ENCODE peak calls at places on chromosome 9, in seven cellular contexts. M is cardiac muscle cell; E is dorsolateral prefrontal cortex; S is CD8-positive, alpha-beta memory T cell; Y is AG04450; C is kidney; I is ascending aorta. L is an unnamed sample.

GRCh38 chr9:19087601-19088000 is 15.1 kb downstream of the HAUS6 start:
- DNase-seq in M (no peak), E (no peak), S (no peak), Y (peak), C (no peak), I (no peak), L (no peak)

GRCh38 chr9:36192196-36192595 is 1.5 kb downstream of the CLTA start:
- DNase-seq in M (peak), E (no peak), S (no peak), Y (no peak), C (no peak), I (no peak), L (no peak)

GRCh38 chr9:109320338-109320733 is 523 bp downstream of the EPB41L4B start:
- DNase-seq in M (peak), E (no peak), S (no peak), Y (no peak), C (no peak), I (no peak), L (no peak)

GRCh38 chr9:96751815-96752214 is 26.1 kb downstream of the ZNF510 start:
- DNase-seq in M (no peak), E (no peak), S (no peak), Y (no peak), C (no peak), I (no peak), L (no peak)

GRCh38 chr9:23081377-23081776 is 634.8 kb downstream of the DMRTA1 start:
- DNase-seq in M (no peak), E (no peak), S (no peak), Y (no peak), C (no peak), I (no peak), L (no peak)

GRCh38 chr9:109401169-109401989 is 80.5 kb upstream of the EPB41L4B start:
- DNase-seq in M (peak), E (no peak), S (no peak), Y (no peak), C (no peak), I (no peak), L (no peak)

GRCh38 chr9:117286245-117286644 is 128.6 kb downstream of the ASTN2 start:
- DNase-seq in M (no peak), E (no peak), S (no peak), Y (no peak), C (no peak), I (no peak), L (no peak)

GRCh38 chr9:109063765-109064164 is 50.5 kb upstream of the CTNNAL1 start:
- DNase-seq in M (peak), E (no peak), S (no peak), Y (no peak), C (no peak), I (no peak), L (no peak)

GRCh38 chr9:35406183-35406959 is 83.5 kb upstream of the RUSC2 start:
- DNase-seq in M (peak), E (no peak), S (peak), Y (no peak), C (no peak), I (no peak), L (no peak)

GRCh38 chr9:21931428-21931827 is 62.8 kb downstream of the CDKN2A start:
- DNase-seq in M (no peak), E (no peak), S (no peak), Y (no peak), C (no peak), I (no peak), L (no peak)

DNA sequence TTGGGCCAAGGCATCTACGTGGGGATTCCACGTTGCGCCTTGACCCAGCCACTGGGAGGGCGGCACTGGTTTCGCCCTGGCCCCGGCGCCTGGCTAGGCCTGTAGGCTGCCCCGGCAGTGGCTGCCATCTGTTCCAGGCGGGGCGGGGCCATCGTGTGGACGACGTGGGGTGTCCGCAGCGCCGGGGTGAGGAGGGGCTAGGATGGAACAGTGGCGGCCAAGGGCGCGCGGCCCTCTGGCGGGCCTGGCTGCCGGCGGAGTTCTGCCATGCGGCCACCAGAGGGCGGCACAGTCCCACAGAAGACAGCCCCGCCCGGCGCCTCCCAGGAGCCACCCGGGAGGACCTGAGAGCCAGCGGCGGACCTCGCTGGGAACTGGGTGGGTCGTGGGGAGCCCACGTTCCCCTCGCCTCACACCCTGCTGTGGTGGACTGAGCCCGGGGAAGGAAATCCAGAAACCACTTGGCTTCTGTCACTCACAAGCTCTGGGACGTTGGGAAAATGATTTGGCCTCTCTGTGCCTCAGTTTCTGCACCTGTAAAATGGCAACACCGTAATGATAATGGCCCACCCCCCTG is 22.6 kb upstream of the RAPGEF1 start:
- DNase-seq in M (peak), E (peak), S (peak), Y (no peak), C (peak), I (no peak), L (no peak)
- H3K4me3 ChIP-seq in M (no peak), E (peak), S (no peak), Y (no peak), C (no peak), I (peak), L (no peak)

GRCh38 chr9:129761293-129761900 is 8.6 kb upstream of the PTGES start:
- DNase-seq in M (no peak), E (no peak), S (no peak), Y (peak), C (peak), I (no peak), L (no peak)

GRCh38 chr9:129759804-129760502 is 7.1 kb upstream of the PTGES start:
- DNase-seq in M (no peak), E (no peak), S (no peak), Y (no peak), C (no peak), I (no peak), L (no peak)

GRCh38 chr9:129759329-129759728 is 6.5 kb upstream of the PTGES start:
- DNase-seq in M (no peak), E (no peak), S (no peak), Y (no peak), C (no peak), I (no peak), L (no peak)

GRCh38 chr9:129763235-129763917 is 10.5 kb upstream of the PTGES start:
- DNase-seq in M (no peak), E (no peak), S (no peak), Y (peak), C (peak), I (no peak), L (no peak)

DNA sequence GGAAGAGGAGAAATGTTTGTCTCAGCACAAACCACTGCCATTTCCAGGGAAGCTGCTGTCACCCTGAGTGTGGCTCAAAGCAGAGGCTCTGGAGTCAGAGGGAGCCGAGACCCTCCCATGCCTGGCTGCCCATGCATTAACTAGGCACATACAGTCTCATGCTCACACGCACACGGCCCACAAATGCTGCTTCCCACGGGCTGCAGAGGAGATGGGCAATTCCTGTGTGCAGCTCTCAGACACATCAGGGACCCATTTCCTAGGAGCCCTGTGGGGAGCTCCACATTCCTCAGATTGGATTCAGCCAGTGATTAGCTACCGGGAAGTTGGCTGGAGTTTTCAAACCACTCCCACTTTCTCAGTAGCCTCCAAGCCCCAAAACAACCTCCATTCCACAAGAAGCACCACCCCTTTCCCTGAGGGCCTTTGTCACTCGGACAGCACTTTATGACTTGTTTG is 9.1 kb upstream of the PTGES start:
- DNase-seq in M (no peak), E (no peak), S (no peak), Y (peak), C (no peak), I (no peak), L (no peak)
- H3K27ac ChIP-seq in M (no peak), E (no peak), S (no peak), Y (peak), C (peak), I (peak), L (peak)

GRCh38 chr9:78028926-78029325 is 2.7 kb downstream of the GNAQ start:
- DNase-seq in M (no peak), E (no peak), S (no peak), Y (no peak), C (no peak), I (no peak), L (no peak)
- H3K4me3 ChIP-seq in M (peak), E (peak), S (peak), Y (peak), C (peak), I (peak), L (peak)

DNA sequence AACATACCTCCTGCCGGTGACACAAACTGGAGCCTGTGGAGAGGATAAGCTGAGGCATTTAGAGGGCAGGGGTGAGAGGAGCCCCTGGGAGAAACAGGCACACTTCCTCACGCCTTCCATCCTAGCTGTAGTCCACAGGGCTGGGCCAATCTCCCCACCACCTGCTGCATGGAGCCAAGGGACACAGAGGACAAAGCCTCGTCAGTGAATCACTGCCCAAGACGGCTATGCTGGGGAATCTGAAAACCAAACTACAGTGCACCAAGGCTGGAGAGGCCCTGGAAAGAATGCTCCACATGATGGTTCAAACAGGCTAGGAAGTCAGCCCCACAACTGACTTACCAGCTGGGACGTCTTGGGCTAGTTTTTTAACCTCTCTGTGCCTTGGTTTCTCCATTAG is 57.0 kb downstream of the SHB start:
- DNase-seq in M (no peak), E (no peak), S (no peak), Y (no peak), C (no peak), I (no peak), L (no peak)
- H3K27ac ChIP-seq in M (no peak), E (no peak), S (no peak), Y (no peak), C (no peak), I (no peak), L (no peak)

DNA sequence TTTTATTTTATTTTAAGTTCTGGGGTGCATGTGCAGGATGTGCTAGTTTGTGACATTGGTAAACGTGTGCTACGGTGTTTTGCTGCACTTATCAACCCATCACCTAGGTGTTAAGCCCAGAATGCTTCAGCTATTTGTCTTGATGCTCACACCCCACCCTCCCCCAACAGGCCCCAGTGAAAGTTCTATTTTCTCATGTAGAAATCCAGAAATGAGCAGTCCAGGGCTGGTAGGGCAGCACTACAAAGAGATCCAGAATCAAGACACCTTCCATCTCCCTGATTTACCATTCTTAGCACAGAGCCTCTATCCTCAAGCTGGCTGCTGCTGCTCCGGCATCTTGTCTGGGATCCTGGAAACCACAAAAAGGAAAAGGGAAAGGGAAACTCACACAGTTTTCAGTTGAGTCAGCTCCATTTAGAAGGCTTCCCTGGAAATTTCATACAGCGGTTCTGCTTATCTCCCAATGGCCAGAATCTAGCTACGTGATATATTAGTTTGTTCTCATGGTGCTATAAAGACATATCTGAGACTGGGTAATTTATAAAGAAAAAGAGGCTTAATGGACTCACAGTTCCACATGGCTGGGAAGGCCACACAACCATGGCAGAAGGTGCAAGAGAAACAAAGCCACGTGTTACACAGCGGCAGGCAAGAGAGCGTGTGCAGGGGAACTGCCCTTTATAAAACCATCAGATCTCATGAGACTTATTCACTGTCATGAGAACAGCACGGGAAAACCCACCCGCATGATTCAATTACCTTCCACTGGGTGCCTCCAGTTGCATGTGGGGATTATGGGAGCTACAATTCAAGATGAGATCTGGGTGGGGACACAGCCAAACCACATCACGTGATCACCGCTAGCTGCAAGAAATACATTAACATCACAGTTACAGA is 85.2 kb upstream of the SMARCA2 start:
- DNase-seq in M (no peak), E (no peak), S (no peak), Y (no peak), C (no peak), I (no peak), L (no peak)
- H3K4me3 ChIP-seq in M (no peak), E (no peak), S (no peak), Y (no peak), C (no peak), I (no peak), L (no peak)

GRCh38 chr9:16680965-16681658 is 189.4 kb downstream of the BNC2 start:
- DNase-seq in M (no peak), E (no peak), S (no peak), Y (no peak), C (no peak), I (no peak), L (no peak)
- H3K27ac ChIP-seq in M (no peak), E (no peak), S (no peak), Y (no peak), C (no peak), I (no peak), L (no peak)

GRCh38 chr9:101433229-101433628 is 2.3 kb downstream of the ALDOB start:
- DNase-seq in M (no peak), E (no peak), S (no peak), Y (no peak), C (no peak), I (no peak), L (no peak)

GRCh38 chr9:101437806-101438232 is 2.2 kb upstream of the ALDOB start:
- DNase-seq in M (no peak), E (no peak), S (no peak), Y (no peak), C (no peak), I (no peak), L (no peak)

GRCh38 chr9:101432171-101432570 is 3.4 kb downstream of the ALDOB start:
- DNase-seq in M (no peak), E (no peak), S (no peak), Y (no peak), C (no peak), I (no peak), L (no peak)

GRCh38 chr9:101435601-101436079 is at the start of gene ALDOB:
- DNase-seq in M (no peak), E (no peak), S (no peak), Y (no peak), C (no peak), I (no peak), L (no peak)

DNA sequence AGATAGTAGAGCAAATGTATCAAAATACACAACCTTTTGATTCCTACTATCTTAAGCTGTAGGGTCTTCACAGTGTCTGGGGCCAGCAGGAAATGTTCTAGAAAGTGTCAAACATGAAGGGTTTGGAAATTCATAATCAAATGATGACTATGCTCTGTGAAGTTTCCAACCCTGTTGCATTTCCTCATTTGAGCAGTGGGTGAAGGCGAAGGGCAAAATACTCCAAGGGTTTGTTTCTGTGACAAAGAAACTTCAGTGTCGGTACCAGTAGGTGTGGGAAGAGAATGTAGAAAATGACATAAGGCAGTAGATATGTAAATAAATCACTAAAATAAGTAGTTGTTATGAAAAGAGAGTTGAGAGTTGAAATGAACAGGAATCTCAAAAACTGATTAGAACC is 584 bp downstream of the ALDOB start:
- DNase-seq in M (no peak), E (no peak), S (no peak), Y (no peak), C (no peak), I (no peak), L (no peak)
- H3K4me3 ChIP-seq in M (no peak), E (no peak), S (no peak), Y (no peak), C (peak), I (no peak), L (no peak)

GRCh38 chr9:137189297-137190295 is 1.1 kb downstream of the SSNA1 start:
- DNase-seq in M (no peak), E (no peak), S (no peak), Y (no peak), C (no peak), I (no peak), L (no peak)
- H3K27ac ChIP-seq in M (peak), E (peak), S (peak), Y (peak), C (peak), I (peak), L (peak)